ENCODE peak calls at places on chromosomes 12 and 14, in five cellular contexts. O is frontal cortex; M is T-helper 1 cell; L is kidney glomerular epithelial cell; E is stimulated activated CD4-positive, alpha-beta T cell treated with anti-CD3 and anti-CD28 coated beads, Interleukin-4, amount 100 ng/mL, for 48 hours. V is an unnamed sample.

GRCh38 chr14:89429206-89430091 is 12.4 kb upstream of the FOXN3 start:
- DNase-seq in L (peak; percentile 70), O (no peak), M (no peak), E (peak; percentile 56), V (peak; percentile 34)

GRCh38 chr12:124613151-124613585 is 45.8 kb upstream of the NCOR2 start:
- DNase-seq in O (no peak), M (no peak), L (no peak), E (no peak), V (no peak)

GRCh38 chr14:34872822-34873590 is 2.2 kb downstream of the BAZ1A start:
- DNase-seq in E (peak; percentile 15), O (no peak), M (no peak), L (peak; percentile 32), V (peak; percentile 31)

GRCh38 chr12:110599334-110599733 is 14.6 kb upstream of the TCTN1 start:
- DNase-seq in M (no peak), E (no peak), O (no peak), L (no peak), V (no peak)

GRCh38 chr14:96285667-96286066 is 29.7 kb downstream of the BDKRB1 start:
- DNase-seq in M (no peak), E (no peak), L (no peak), O (no peak), V (no peak)

GRCh38 chr14:31419179-31420012 is 954 bp downstream of the HEATR5A start:
- DNase-seq in E (no peak), M (no peak), O (no peak), L (no peak), V (no peak)

GRCh38 chr12:59194794-59195193 is 274.5 kb upstream of the LRIG3 start:
- DNase-seq in L (no peak), M (no peak), E (no peak), O (no peak), V (no peak)

GRCh38 chr12:106976013-106976658 is 10.8 kb downstream of the MTERF2 start:
- DNase-seq in E (no peak), M (no peak), O (no peak), L (no peak), V (no peak)

GRCh38 chr12:93996321-93996720 is 152.1 kb upstream of the PLXNC1 start:
- DNase-seq in O (no peak), M (no peak), L (no peak), E (no peak), V (no peak)

GRCh38 chr14:93150227-93151206 is 34.2 kb downstream of the MOAP1 start:
- DNase-seq in L (no peak), O (no peak), M (no peak), E (no peak), V (no peak)

GRCh38 chr12:120699553-120699952 is 10.7 kb upstream of the UNC119B start:
- DNase-seq in E (no peak), M (no peak), L (no peak), O (no peak), V (no peak)

GRCh38 chr14:90062852-90063539 is 1.2 kb downstream of the KCNK13 start:
- DNase-seq in E (no peak), M (no peak), L (no peak), O (no peak), V (no peak)

GRCh38 chr12:38477341-38478090 is 160.9 kb downstream of the ALG10B start:
- DNase-seq in L (no peak), O (no peak), M (no peak), E (no peak), V (no peak)

GRCh38 chr12:111747333-111747732 is 19.4 kb upstream of the ALDH2 start:
- DNase-seq in L (no peak), O (no peak), M (no peak), E (no peak), V (no peak)

GRCh38 chr12:6850796-6851152 is 312 bp downstream of the CDCA3 start:
- DNase-seq in E (no peak), L (no peak), O (no peak), M (no peak), V (no peak)

GRCh38 chr14:64387232-64387737 is 868 bp upstream of the MTHFD1 start:
- DNase-seq in E (peak; percentile 9), O (no peak), L (no peak), M (no peak), V (no peak)

GRCh38 chr12:102527256-102527720 is 46.9 kb upstream of the IGF1 start:
- DNase-seq in M (no peak), O (no peak), L (no peak), E (no peak), V (no peak)

GRCh38 chr12:120909633-120910318 is 5.6 kb upstream of the SPPL3 start:
- DNase-seq in E (no peak), O (no peak), M (no peak), L (no peak), V (peak; percentile 46)

GRCh38 chr12:1797991-1798733 is 22.2 kb upstream of the LRTM2 start:
- DNase-seq in M (no peak), E (no peak), O (peak; percentile 4), L (no peak), V (peak; percentile 9)

GRCh38 chr14:29982993-29983392 is 55.3 kb upstream of the PRKD1 start:
- DNase-seq in O (no peak), E (no peak), M (no peak), L (no peak), V (no peak)

GRCh38 chr12:5973461-5974115 is 28.5 kb upstream of the ANO2 start:
- DNase-seq in L (no peak), E (no peak), M (no peak), O (no peak), V (no peak)

GRCh38 chr12:91566328-91567099 is 383.9 kb upstream of the DCN start:
- DNase-seq in E (no peak), L (no peak), O (no peak), M (no peak), V (no peak)

GRCh38 chr14:89371600-89371999 is 45.4 kb downstream of the FOXN3 start:
- DNase-seq in M (no peak), L (no peak), O (no peak), E (no peak), V (no peak)

GRCh38 chr14:92974541-92975345 is 51.8 kb downstream of the CHGA start:
- DNase-seq in E (no peak), L (no peak), M (no peak), O (no peak), V (no peak)

GRCh38 chr14:63896278-63896720 is 43.5 kb downstream of the SYNE2 start:
- DNase-seq in M (no peak), L (peak; percentile 98), O (no peak), E (no peak), V (no peak)

GRCh38 chr12:123655420-123655819 is 15.5 kb upstream of the TCTN2 start:
- DNase-seq in M (no peak), O (no peak), E (no peak), L (no peak), V (peak; percentile 49)

GRCh38 chr12:33439587-33440011 is at the start of gene SYT10:
- DNase-seq in O (peak; percentile 30), E (no peak), M (no peak), L (no peak), V (peak; percentile 35)

GRCh38 chr14:75941030-75941429 is 40.8 kb downstream of the TGFB3 start:
- DNase-seq in M (no peak), E (no peak), L (no peak), O (no peak), V (no peak)

GRCh38 chr14:101492716-101493115 is 68.6 kb upstream of the DIO3 start:
- DNase-seq in L (no peak), M (no peak), E (no peak), O (no peak), V (no peak)

GRCh38 chr14:54450535-54450934 is 9.4 kb upstream of the CNIH1 start:
- DNase-seq in L (no peak), E (no peak), O (no peak), M (no peak), V (no peak)

GRCh38 chr14:100609941-100610391 is 22.7 kb upstream of the BEGAIN start:
- DNase-seq in M (no peak), O (no peak), L (no peak), E (no peak), V (no peak)

GRCh38 chr12:104929926-104930325 is 28.2 kb downstream of the SLC41A2 start:
- DNase-seq in O (no peak), L (peak; percentile 5), M (no peak), E (no peak), V (no peak)

GRCh38 chr12:132170094-132170636 is 25.9 kb downstream of the NOC4L start:
- DNase-seq in E (no peak), L (peak; percentile 4), M (no peak), O (no peak), V (no peak)

GRCh38 chr12:63976902-63977395 is 132.4 kb downstream of the SRGAP1 start:
- DNase-seq in L (no peak), O (no peak), E (no peak), M (no peak), V (no peak)